ENCODE peak calls at places on chromosome 19, in six cellular contexts. R, X, N, L, P and A are unnamed samples.
A peak's percentile ranks its signal among the peaks of the same experiment; 100 is the strongest.

GRCh38 chr19:56110515-56111448 is 10.3 kb downstream of the ZNF787 start:
- DNase-seq in X (peak; percentile 64), P (no peak), L (no peak), N (no peak), R (no peak), A (no peak)

GRCh38 chr19:45370410-45371204 is at the start of gene ERCC2:
- DNase-seq in P (peak; percentile 99), L (peak; percentile 100), R (peak; percentile 99), N (peak; percentile 100), X (peak; percentile 99), A (peak; percentile 100)

GRCh38 chr19:49672131-49672919 is 4.7 kb upstream of the PRMT1 start:
- DNase-seq in N (peak; percentile 83), L (peak; percentile 69), P (peak; percentile 68), X (peak; percentile 74), R (no peak), A (peak; percentile 55)

GRCh38 chr19:42081584-42082258 is 5.8 kb downstream of the ZNF574 start:
- DNase-seq in N (no peak), R (no peak), X (no peak), L (no peak), P (no peak), A (no peak)

GRCh38 chr19:45692187-45693111 is at the start of gene QPCTL:
- DNase-seq in P (peak; percentile 97), X (peak; percentile 95), N (peak; percentile 99), L (peak; percentile 97), R (peak; percentile 99), A (peak; percentile 94)

GRCh38 chr19:30263719-30264440 is 108.3 kb upstream of the ZNF536 start:
- DNase-seq in L (no peak), X (no peak), N (no peak), R (no peak), P (no peak), A (no peak)

GRCh38 chr19:5281588-5281987 is 59.0 kb downstream of the PTPRS start:
- DNase-seq in L (no peak), R (no peak), P (peak; percentile 64), N (peak; percentile 79), X (peak; percentile 84), A (no peak)

GRCh38 chr19:54473071-54473941 is at the start of gene CDC42EP5:
- DNase-seq in R (no peak), P (peak; percentile 77), L (no peak), N (peak; percentile 87), X (peak; percentile 82), A (no peak)

GRCh38 chr19:56840452-56841193 is at the start of the genes PEG3 and ZIM2:
- DNase-seq in X (peak; percentile 74), R (peak; percentile 82), N (peak; percentile 72), P (peak; percentile 88), L (no peak), A (no peak)

GRCh38 chr19:33720691-33721682 is 75.7 kb upstream of the KCTD15 start:
- DNase-seq in X (no peak), R (no peak), N (no peak), L (no peak), P (no peak), A (no peak)

GRCh38 chr19:34382471-34382870 is 17.5 kb downstream of the GPI start:
- DNase-seq in R (no peak), L (no peak), X (no peak), P (no peak), N (no peak), A (no peak)

GRCh38 chr19:6220385-6221191 is 59.2 kb downstream of the MLLT1 start:
- DNase-seq in N (no peak), R (no peak), P (peak; percentile 66), X (peak; percentile 53), L (no peak), A (no peak)

GRCh38 chr19:5036733-5037681 is 68.1 kb downstream of the KDM4B start:
- DNase-seq in X (peak; percentile 52), N (no peak), P (no peak), R (no peak), L (no peak), A (no peak)

GRCh38 chr19:35123573-35123972 is 8.0 kb downstream of the FXYD3 start:
- DNase-seq in L (no peak), X (peak; percentile 44), R (no peak), N (peak; percentile 88), P (peak; percentile 54), A (no peak)

GRCh38 chr19:33486407-33486806 is 35.2 kb downstream of the PEPD start:
- DNase-seq in P (no peak), R (no peak), N (no peak), X (no peak), L (no peak), A (no peak)

GRCh38 chr19:23052349-23052748 is 49.4 kb upstream of the ZNF728 start:
- DNase-seq in N (no peak), R (no peak), X (no peak), P (no peak), L (no peak), A (no peak)

GRCh38 chr19:51295382-51296126 is 15.9 kb upstream of the IGLON5 start:
- DNase-seq in N (no peak), L (no peak), R (no peak), P (no peak), X (no peak), A (no peak)

GRCh38 chr19:47697863-47698609 is 15.2 kb upstream of the EHD2 start:
- DNase-seq in P (peak; percentile 83), X (peak; percentile 73), R (peak; percentile 80), L (peak; percentile 40), N (peak; percentile 80), A (peak; percentile 30)

GRCh38 chr19:16375157-16375935 is 50.7 kb downstream of the KLF2 start:
- DNase-seq in P (no peak), L (no peak), N (peak; percentile 21), R (no peak), X (no peak), A (no peak)

GRCh38 chr19:16373539-16373938 is 48.9 kb downstream of the KLF2 start:
- DNase-seq in X (peak; percentile 16), P (peak; percentile 73), L (no peak), R (no peak), N (peak; percentile 52), A (no peak)

GRCh38 chr19:16373989-16374388 is 49.4 kb downstream of the KLF2 start:
- DNase-seq in P (no peak), R (no peak), X (no peak), L (no peak), N (peak; percentile 16), A (no peak)

GRCh38 chr19:16373079-16373478 is 48.5 kb downstream of the KLF2 start:
- DNase-seq in P (no peak), R (no peak), N (no peak), L (no peak), X (peak; percentile 11), A (no peak)

GRCh38 chr19:16374436-16374835 is 49.8 kb downstream of the KLF2 start:
- DNase-seq in N (peak; percentile 21), X (no peak), L (no peak), R (no peak), P (no peak), A (no peak)
- H3K4me1 ChIP-seq in N (no peaks in the 10 kb centered on the region), X (peaks cover 64% of the 10 kb centered on the region), L (peaks cover 88% of the 10 kb centered on the region), R (no peaks in the 10 kb centered on the region), P (peaks cover 15% of the 10 kb centered on the region), A (peaks cover 90% of the 10 kb centered on the region)

GRCh38 chr19:10007366-10007765 is 2.9 kb downstream of the COL5A3 start:
- DNase-seq in X (peak; percentile 57), P (peak; percentile 66), R (no peak), N (peak; percentile 56), L (no peak), A (no peak)
- H3K27ac ChIP-seq in X (peak overlapping the region; percentile 87), P (peak overlapping the region; percentile 83), R (no peak overlapping the region), N (no peak overlapping the region), L (no peak overlapping the region), A (no peak overlapping the region)

GRCh38 chr19:18669524-18669817 is 14.0 kb upstream of the CRTC1 start:
- DNase-seq in P (no peak), N (no peak), R (no peak), X (no peak), L (no peak), A (no peak)

GRCh38 chr19:18666784-18667183 is 16.7 kb upstream of the CRTC1 start:
- DNase-seq in R (no peak), X (no peak), N (no peak), L (no peak), P (no peak), A (no peak)

GRCh38 chr19:18667531-18668251 is 15.8 kb upstream of the CRTC1 start:
- DNase-seq in L (no peak), N (no peak), R (no peak), X (no peak), P (no peak), A (no peak)

GRCh38 chr19:18668744-18669523 is 14.5 kb upstream of the CRTC1 start:
- DNase-seq in L (no peak), R (no peak), X (no peak), N (no peak), P (no peak), A (no peak)

DNA sequence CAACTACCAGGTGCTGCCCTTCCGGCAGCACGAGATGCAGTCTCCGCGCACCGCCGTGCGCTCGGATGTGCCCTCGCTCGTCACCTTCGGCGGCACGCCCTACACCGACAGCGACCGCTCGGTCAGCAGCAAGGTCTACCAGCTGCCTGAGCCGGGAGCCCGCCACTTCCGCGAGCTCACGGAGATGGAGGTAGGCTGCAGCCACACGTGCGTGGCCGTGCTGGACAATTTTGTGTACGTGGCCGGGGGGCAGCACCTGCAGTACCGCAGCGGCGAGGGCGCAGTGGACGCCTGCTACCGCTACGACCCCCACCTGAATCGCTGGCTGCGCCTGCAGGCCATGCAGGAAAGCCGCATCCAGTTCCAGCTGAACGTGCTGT is 15.2 kb upstream of the CRTC1 start:
- DNase-seq in N (no peak), X (no peak), P (no peak), L (no peak), R (no peak), A (no peak)
- H3K9me3 ChIP-seq in N (no peaks in the 10 kb centered on the region), X (no peaks in the 10 kb centered on the region), P (no peaks in the 10 kb centered on the region), L (no peaks in the 10 kb centered on the region), R (no peaks in the 10 kb centered on the region), A (no peaks in the 10 kb centered on the region)

GRCh38 chr19:19591133-19591825 is 27.2 kb downstream of the PBX4 start:
- DNase-seq in P (no peak), R (no peak), X (no peak), L (no peak), N (peak; percentile 49), A (peak; percentile 48)

GRCh38 chr19:19597809-19598306 is 20.6 kb downstream of the PBX4 start:
- DNase-seq in N (no peak), L (peak; percentile 81), R (no peak), X (no peak), P (no peak), A (peak; percentile 88)

GRCh38 chr19:19595171-19595701 is 23.3 kb downstream of the PBX4 start:
- DNase-seq in R (no peak), P (no peak), N (no peak), L (no peak), X (no peak), A (no peak)

GRCh38 chr19:19592690-19593089 is 25.8 kb downstream of the PBX4 start:
- DNase-seq in L (no peak), X (no peak), R (no peak), P (no peak), N (no peak), A (no peak)

DNA sequence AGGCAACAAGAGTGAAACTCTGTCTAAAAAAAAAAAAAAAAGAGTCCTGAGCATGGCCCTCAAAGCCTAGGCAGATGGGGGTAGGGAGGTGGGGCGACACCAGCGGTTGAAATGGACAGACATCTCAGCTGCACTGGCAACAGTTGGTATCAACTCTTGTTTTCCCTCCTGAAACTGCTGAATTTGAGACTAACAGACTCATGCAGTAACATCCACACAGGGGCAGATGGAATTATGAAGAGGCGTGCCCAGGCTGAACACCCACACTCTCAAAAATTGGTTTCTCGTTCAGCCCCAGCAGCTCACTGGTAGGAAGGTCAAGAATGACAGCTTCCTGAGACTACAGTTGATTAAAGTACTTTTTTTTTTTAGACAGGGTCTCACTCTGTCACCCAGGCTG is 24.1 kb downstream of the PBX4 start:
- DNase-seq in L (no peak), P (no peak), N (no peak), X (no peak), R (no peak), A (no peak)
- H3K4me1 ChIP-seq in L (peaks cover 36% of the 10 kb centered on the region), P (no peaks in the 10 kb centered on the region), N (no peaks in the 10 kb centered on the region), X (peaks cover 7% of the 10 kb centered on the region), R (peaks cover 6% of the 10 kb centered on the region), A (peaks cover 55% of the 10 kb centered on the region)